ENCODE peak calls at places on chromosomes 3 and 15, in five cellular contexts. One of them, this sample, is unnamed.

GRCh38 chr15:52834379-52834778 is 44.2 kb upstream of the ONECUT1 start:
- DNase-seq in uterus: no peak
- DNase-seq in dorsolateral prefrontal cortex: no peak
- DNase-seq in Peyer's patch: no peak
- DNase-seq in osteoblast: no peak
- DNase-seq in this sample: no peak

GRCh38 chr15:40415226-40415625 is 9.6 kb downstream of the IVD start:
- DNase-seq in uterus: no peak
- DNase-seq in dorsolateral prefrontal cortex: no peak
- DNase-seq in Peyer's patch: no peak
- DNase-seq in osteoblast: peak; percentile 53
- DNase-seq in this sample: no peak

GRCh38 chr3:140771030-140771677 is 93.3 kb downstream of the TRIM42 start:
- DNase-seq in uterus: no peak
- DNase-seq in dorsolateral prefrontal cortex: no peak
- DNase-seq in Peyer's patch: no peak
- DNase-seq in osteoblast: no peak
- DNase-seq in this sample: no peak

GRCh38 chr15:100726426-100727190 is 124.2 kb downstream of the ASB7 start:
- DNase-seq in uterus: peak; percentile 13
- DNase-seq in dorsolateral prefrontal cortex: no peak
- DNase-seq in Peyer's patch: no peak
- DNase-seq in osteoblast: peak; percentile 88
- DNase-seq in this sample: peak; percentile 2

GRCh38 chr3:117168896-117169295 is 459.3 kb downstream of the TUSC7 start:
- DNase-seq in uterus: no peak
- DNase-seq in dorsolateral prefrontal cortex: no peak
- DNase-seq in Peyer's patch: no peak
- DNase-seq in osteoblast: no peak
- DNase-seq in this sample: no peak

GRCh38 chr3:95758707-95759106 is 1055.7 kb upstream of the EPHA6 start:
- DNase-seq in uterus: no peak
- DNase-seq in dorsolateral prefrontal cortex: no peak
- DNase-seq in Peyer's patch: no peak
- DNase-seq in osteoblast: no peak
- DNase-seq in this sample: no peak

GRCh38 chr3:96959902-96960596 is 145.7 kb downstream of the EPHA6 start:
- DNase-seq in uterus: no peak
- DNase-seq in dorsolateral prefrontal cortex: no peak
- DNase-seq in Peyer's patch: no peak
- DNase-seq in osteoblast: no peak
- DNase-seq in this sample: no peak

GRCh38 chr3:33658971-33659848 is 58.8 kb downstream of the CLASP2 start:
- DNase-seq in uterus: peak; percentile 46
- DNase-seq in dorsolateral prefrontal cortex: peak; percentile 96
- DNase-seq in Peyer's patch: peak; percentile 64
- DNase-seq in osteoblast: peak; percentile 80
- DNase-seq in this sample: peak; percentile 50

GRCh38 chr15:79007066-79007465 is 62.2 kb upstream of the CTSH start:
- DNase-seq in uterus: no peak
- DNase-seq in dorsolateral prefrontal cortex: no peak
- DNase-seq in Peyer's patch: peak; percentile 61
- DNase-seq in osteoblast: peak; percentile 47
- DNase-seq in this sample: peak; percentile 44

GRCh38 chr15:58517682-58518525 is 86.1 kb downstream of the LIPC start:
- DNase-seq in uterus: no peak
- DNase-seq in dorsolateral prefrontal cortex: no peak
- DNase-seq in Peyer's patch: no peak
- DNase-seq in osteoblast: no peak
- DNase-seq in this sample: no peak

GRCh38 chr15:42159381-42160015 is 3.1 kb upstream of the PLA2G4F start:
- DNase-seq in uterus: no peak
- DNase-seq in dorsolateral prefrontal cortex: no peak
- DNase-seq in Peyer's patch: no peak
- DNase-seq in osteoblast: no peak
- DNase-seq in this sample: no peak

GRCh38 chr15:62212746-62213145 is 47.7 kb upstream of the C2CD4B start:
- DNase-seq in uterus: no peak
- DNase-seq in dorsolateral prefrontal cortex: no peak
- DNase-seq in Peyer's patch: no peak
- DNase-seq in osteoblast: no peak
- DNase-seq in this sample: no peak

GRCh38 chr3:193850084-193850619 is 257.1 kb downstream of the OPA1 start:
- DNase-seq in uterus: no peak
- DNase-seq in dorsolateral prefrontal cortex: no peak
- DNase-seq in Peyer's patch: no peak
- DNase-seq in osteoblast: no peak
- DNase-seq in this sample: no peak

GRCh38 chr3:193851416-193851815 is 258.4 kb downstream of the OPA1 start:
- DNase-seq in uterus: no peak
- DNase-seq in dorsolateral prefrontal cortex: no peak
- DNase-seq in Peyer's patch: no peak
- DNase-seq in osteoblast: no peak
- DNase-seq in this sample: no peak

GRCh38 chr3:193852901-193853300 is 259.9 kb downstream of the OPA1 start:
- DNase-seq in uterus: no peak
- DNase-seq in dorsolateral prefrontal cortex: no peak
- DNase-seq in Peyer's patch: no peak
- DNase-seq in osteoblast: no peak
- DNase-seq in this sample: no peak

GRCh38 chr3:193853511-193854219 is 260.7 kb downstream of the OPA1 start:
- DNase-seq in uterus: no peak
- DNase-seq in dorsolateral prefrontal cortex: no peak
- DNase-seq in Peyer's patch: no peak
- DNase-seq in osteoblast: no peak
- DNase-seq in this sample: peak; percentile 54

DNA sequence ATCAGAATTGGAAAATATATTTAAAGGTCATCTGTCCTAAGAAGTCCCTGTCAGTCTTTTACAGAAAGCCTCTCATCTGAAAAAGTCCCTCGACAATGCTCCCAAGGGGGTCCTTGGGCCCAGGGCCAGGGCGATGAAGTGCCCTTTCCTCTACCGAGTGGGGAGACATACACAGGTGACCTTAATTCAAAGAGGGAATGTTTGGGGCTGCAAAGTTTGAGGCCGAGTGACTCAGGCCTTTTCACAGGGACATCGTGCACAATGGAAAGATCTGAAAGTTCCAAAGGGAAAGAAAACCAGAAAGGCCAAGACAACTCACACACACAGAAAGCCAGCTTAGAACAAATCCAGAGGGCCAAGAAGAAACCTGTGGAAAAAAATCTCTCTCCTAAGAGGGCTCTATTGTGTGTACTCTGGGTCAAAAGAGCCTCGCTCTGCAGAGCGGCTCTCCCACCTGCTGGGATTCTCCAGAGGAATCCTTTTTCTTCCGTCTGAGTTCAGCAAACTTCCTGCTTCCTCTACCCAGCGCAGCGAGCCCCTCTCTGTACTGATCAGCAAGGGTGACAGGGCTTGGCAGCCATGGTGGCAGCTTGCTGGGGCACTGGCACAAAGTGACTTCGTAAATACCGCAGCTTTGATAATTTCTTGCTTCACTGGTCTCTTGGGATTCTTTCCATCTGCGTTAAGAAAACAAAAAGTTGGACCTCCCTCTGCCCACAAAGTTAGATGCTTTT is 259.1 kb downstream of the OPA1 start:
- DNase-seq in uterus: no peak
- DNase-seq in dorsolateral prefrontal cortex: no peak
- DNase-seq in Peyer's patch: no peak
- DNase-seq in osteoblast: no peak
- DNase-seq in this sample: no peak
- H3K27ac ChIP-seq in uterus: no peak overlapping the region
- H3K27ac ChIP-seq in dorsolateral prefrontal cortex: no peak overlapping the region
- H3K27ac ChIP-seq in Peyer's patch: no peak overlapping the region
- H3K27ac ChIP-seq in osteoblast: no peak overlapping the region
- H3K27ac ChIP-seq in this sample: peak overlapping the region; percentile 75

DNA sequence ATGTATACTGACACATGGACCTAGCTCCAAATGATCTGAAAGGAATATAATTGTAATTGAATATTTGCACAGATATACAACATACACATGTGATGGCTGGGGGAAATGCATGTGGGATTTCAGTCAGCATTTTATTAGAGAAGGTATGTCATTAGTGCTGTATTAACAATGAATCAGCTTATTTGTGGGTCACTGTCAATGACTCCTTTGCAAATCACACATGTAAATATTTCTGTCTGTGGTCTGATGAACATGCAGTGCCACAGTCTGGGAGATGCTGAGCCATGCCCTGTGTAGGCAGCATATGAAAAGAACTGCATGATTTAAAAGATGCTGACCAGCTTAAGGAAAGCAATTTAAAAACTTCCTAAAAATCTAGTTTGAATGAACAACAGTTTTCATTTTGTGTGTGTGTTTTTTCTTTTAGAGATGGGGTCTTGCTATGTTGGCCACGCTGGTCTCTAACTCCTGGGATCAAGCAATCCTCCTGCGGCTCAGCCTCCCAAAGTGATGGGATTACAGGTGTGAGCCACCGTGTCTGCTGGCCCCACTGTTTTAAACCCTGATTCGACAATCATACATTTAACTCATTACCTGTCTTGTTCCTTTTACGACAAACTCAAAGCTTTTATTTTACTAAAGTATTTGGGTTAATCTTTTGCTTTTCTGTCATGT is 808 bp upstream of the B3GNT5 start:
- DNase-seq in uterus: no peak
- DNase-seq in dorsolateral prefrontal cortex: no peak
- DNase-seq in Peyer's patch: no peak
- DNase-seq in osteoblast: no peak
- DNase-seq in this sample: no peak
- TF ChIP-seq CTCF in uterus: no peak
- TF ChIP-seq CTCF in dorsolateral prefrontal cortex: no peak
- TF ChIP-seq CTCF in Peyer's patch: no peak
- TF ChIP-seq CTCF in osteoblast: no peak
- TF ChIP-seq CTCF in this sample: no peak

GRCh38 chr3:129114455-129114854 is 7.1 kb downstream of the RAB43 start:
- DNase-seq in uterus: no peak
- DNase-seq in dorsolateral prefrontal cortex: no peak
- DNase-seq in Peyer's patch: no peak
- DNase-seq in osteoblast: no peak
- DNase-seq in this sample: no peak
- H3K27ac ChIP-seq in uterus: no peak overlapping the region
- H3K27ac ChIP-seq in dorsolateral prefrontal cortex: no peak overlapping the region
- H3K27ac ChIP-seq in Peyer's patch: no peak overlapping the region
- H3K27ac ChIP-seq in osteoblast: no peak overlapping the region
- H3K27ac ChIP-seq in this sample: no peak overlapping the region

GRCh38 chr15:34360298-34360697 is 6.7 kb downstream of the LPCAT4 start:
- DNase-seq in uterus: no peak
- DNase-seq in dorsolateral prefrontal cortex: no peak
- DNase-seq in Peyer's patch: no peak
- DNase-seq in osteoblast: no peak
- DNase-seq in this sample: no peak
- TF ChIP-seq CTCF in uterus: no peak
- TF ChIP-seq CTCF in dorsolateral prefrontal cortex: no peak
- TF ChIP-seq CTCF in Peyer's patch: no peak
- TF ChIP-seq CTCF in osteoblast: no peak
- TF ChIP-seq CTCF in this sample: no peak

GRCh38 chr3:47791193-47791855 is 9.6 kb upstream of the SMARCC1 start:
- DNase-seq in uterus: no peak
- DNase-seq in dorsolateral prefrontal cortex: no peak
- DNase-seq in Peyer's patch: no peak
- DNase-seq in osteoblast: no peak
- DNase-seq in this sample: no peak
- H3K27ac ChIP-seq in uterus: no peak overlapping the region
- H3K27ac ChIP-seq in dorsolateral prefrontal cortex: no peak overlapping the region
- H3K27ac ChIP-seq in Peyer's patch: no peak overlapping the region
- H3K27ac ChIP-seq in osteoblast: no peak overlapping the region
- H3K27ac ChIP-seq in this sample: no peak overlapping the region

GRCh38 chr15:77846360-77846759 is 213.6 kb upstream of the LINGO1 start:
- DNase-seq in uterus: no peak
- DNase-seq in dorsolateral prefrontal cortex: no peak
- DNase-seq in Peyer's patch: no peak
- DNase-seq in osteoblast: no peak
- DNase-seq in this sample: no peak
- TF ChIP-seq CTCF in uterus: no peak
- TF ChIP-seq CTCF in dorsolateral prefrontal cortex: no peak
- TF ChIP-seq CTCF in Peyer's patch: no peak
- TF ChIP-seq CTCF in osteoblast: no peak
- TF ChIP-seq CTCF in this sample: no peak

GRCh38 chr15:77738038-77738370 is 105.3 kb upstream of the LINGO1 start:
- DNase-seq in uterus: no peak
- DNase-seq in dorsolateral prefrontal cortex: no peak
- DNase-seq in Peyer's patch: no peak
- DNase-seq in osteoblast: peak; percentile 73
- DNase-seq in this sample: no peak
- H3K27ac ChIP-seq in uterus: no peak overlapping the region
- H3K27ac ChIP-seq in dorsolateral prefrontal cortex: no peak overlapping the region
- H3K27ac ChIP-seq in Peyer's patch: no peak overlapping the region
- H3K27ac ChIP-seq in osteoblast: no peak overlapping the region
- H3K27ac ChIP-seq in this sample: no peak overlapping the region